ENCODE peak calls at places on chromosome 12, in seven cellular contexts. P is tibial artery, C is cardiac fibroblast, A is tibial nerve, J is IMR-90, M is pancreas, K is AG04450. Z is an unnamed sample.

GRCh38 chr12:115763982-115764621 is 513.4 kb downstream of the MED13L start:
- DNase-seq in P (no peak), C (no peak), A (no peak), J (no peak), M (no peak), K (no peak), Z (no peak)

GRCh38 chr12:132761911-132762583 is 415 bp upstream of the ANKLE2 start:
- DNase-seq in P (peak), C (peak), A (peak), J (peak), M (peak), K (no peak), Z (peak)

GRCh38 chr12:80770958-80771357 is 54.2 kb downstream of the MYF5 start:
- DNase-seq in P (no peak), C (no peak), A (no peak), J (no peak), M (no peak), K (no peak), Z (no peak)

GRCh38 chr12:92469837-92470236 is 233.0 kb upstream of the PLEKHG7 start:
- DNase-seq in P (no peak), C (peak), A (no peak), J (peak), M (no peak), K (no peak), Z (no peak)

GRCh38 chr12:53399896-53400295 is 19.9 kb downstream of the SP1 start:
- DNase-seq in P (no peak), C (no peak), A (no peak), J (no peak), M (no peak), K (no peak), Z (no peak)

GRCh38 chr12:115916910-115917668 is 360.4 kb downstream of the MED13L start:
- DNase-seq in P (peak), C (peak), A (peak), J (no peak), M (peak), K (no peak), Z (no peak)

GRCh38 chr12:4797096-4797495 is 76.9 kb downstream of the GALNT8 start:
- DNase-seq in P (no peak), C (no peak), A (no peak), J (no peak), M (no peak), K (no peak), Z (no peak)

GRCh38 chr12:99413751-99414150 is 233.8 kb upstream of the GARIN6 start:
- DNase-seq in P (no peak), C (no peak), A (no peak), J (no peak), M (no peak), K (no peak), Z (no peak)

GRCh38 chr12:87930033-87930432 is 99.2 kb downstream of the C12orf50 start:
- DNase-seq in P (no peak), C (peak), A (no peak), J (peak), M (no peak), K (peak), Z (no peak)

GRCh38 chr12:65434737-65435136 is 156.3 kb downstream of the MSRB3 start:
- DNase-seq in P (no peak), C (no peak), A (no peak), J (no peak), M (no peak), K (no peak), Z (no peak)

GRCh38 chr12:54217309-54217661 is 28.5 kb upstream of the SMUG1 start:
- DNase-seq in P (no peak), C (no peak), A (no peak), J (no peak), M (no peak), K (no peak), Z (no peak)

GRCh38 chr12:122282066-122282465 is 15.8 kb upstream of the VPS33A start:
- DNase-seq in P (no peak), C (peak), A (no peak), J (peak), M (no peak), K (peak), Z (peak)

GRCh38 chr12:1634590-1635191 is 5.7 kb downstream of the WNT5B start:
- DNase-seq in P (peak), C (peak), A (peak), J (peak), M (peak), K (peak), Z (no peak)

DNA sequence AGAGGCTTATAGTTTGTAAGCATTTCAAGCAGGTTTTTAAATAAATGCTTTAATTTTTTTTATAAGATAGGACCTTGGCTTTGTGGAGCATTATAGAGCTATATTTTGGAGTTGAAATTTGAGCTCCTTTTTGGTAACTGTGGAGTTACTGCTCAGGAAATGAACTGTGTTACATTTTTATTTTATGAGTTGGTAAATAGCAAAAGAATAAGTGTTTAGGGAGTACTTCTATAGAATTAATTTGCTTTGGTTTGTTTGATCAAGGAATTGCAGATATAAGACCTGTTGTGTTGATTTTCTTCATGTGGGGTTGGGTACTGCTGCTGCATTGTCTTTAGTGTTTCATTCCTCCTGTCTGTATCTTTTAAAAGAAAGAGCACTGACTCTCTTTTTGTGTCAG is 3.5 kb downstream of the ATP2A2 start:
- DNase-seq in P (no peak), C (no peak), A (no peak), J (no peak), M (no peak), K (no peak), Z (no peak)
- H3K4me3 ChIP-seq in P (peak), C (peak), A (no peak), J (peak), M (peak), K (peak), Z (peak)

DNA sequence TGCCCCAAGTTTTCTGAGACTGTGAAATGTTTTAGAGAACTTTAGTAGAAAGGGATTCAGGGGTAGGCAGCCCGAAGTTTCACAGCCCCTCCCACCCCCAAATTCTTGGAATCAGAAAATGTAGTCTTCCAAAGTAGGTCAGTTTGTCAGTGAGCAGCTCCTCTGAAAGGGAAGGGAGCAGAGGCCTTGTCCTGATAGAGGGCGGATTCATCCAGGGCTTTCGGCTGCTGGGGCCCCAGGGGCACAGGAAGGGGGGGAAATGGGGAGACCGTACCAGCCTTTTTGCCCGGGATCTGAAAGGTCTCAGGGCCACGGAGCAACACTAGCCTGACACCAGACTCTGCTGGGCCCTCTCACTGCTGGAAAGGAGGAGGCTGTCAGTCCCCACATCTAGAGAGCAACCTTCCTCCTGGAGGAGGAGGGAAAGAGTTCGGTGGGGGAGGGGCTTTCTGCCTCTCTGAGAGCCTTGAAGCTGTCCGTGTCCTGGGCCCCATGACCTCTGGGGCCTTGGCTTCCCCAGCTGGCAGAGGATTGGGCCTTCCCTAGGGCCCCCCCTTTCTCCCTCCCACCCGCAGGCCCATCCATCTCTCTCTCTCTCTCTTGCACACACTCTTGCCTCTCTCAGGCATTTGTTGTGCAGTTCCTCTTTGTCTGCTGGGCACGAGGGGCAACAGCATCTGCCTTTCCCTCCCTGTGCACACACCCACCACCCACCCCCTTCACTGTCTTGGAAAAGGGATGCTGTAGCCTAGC is at the start of gene IKZF4:
- DNase-seq in P (no peak), C (no peak), A (no peak), J (peak), M (no peak), K (no peak), Z (no peak)
- TF ChIP-seq CTCF in P (no peak), C (no peak), A (no peak), J (no peak), M (no peak), K (no peak), Z (no peak)

GRCh38 chr12:76531056-76531455 is 28.5 kb downstream of the OSBPL8 start:
- DNase-seq in P (no peak), C (no peak), A (no peak), J (no peak), M (no peak), K (no peak), Z (no peak)
- H3K4me3 ChIP-seq in P (no peak), C (no peak), A (no peak), J (no peak), M (no peak), K (no peak), Z (no peak)

GRCh38 chr12:2959508-2960431 is 573 bp downstream of the TEAD4 start:
- DNase-seq in P (peak), C (peak), A (peak), J (peak), M (peak), K (no peak), Z (no peak)
- TF ChIP-seq CTCF in P (no peak), C (no peak), A (no peak), J (no peak), M (no peak), K (no peak), Z (no peak)

DNA sequence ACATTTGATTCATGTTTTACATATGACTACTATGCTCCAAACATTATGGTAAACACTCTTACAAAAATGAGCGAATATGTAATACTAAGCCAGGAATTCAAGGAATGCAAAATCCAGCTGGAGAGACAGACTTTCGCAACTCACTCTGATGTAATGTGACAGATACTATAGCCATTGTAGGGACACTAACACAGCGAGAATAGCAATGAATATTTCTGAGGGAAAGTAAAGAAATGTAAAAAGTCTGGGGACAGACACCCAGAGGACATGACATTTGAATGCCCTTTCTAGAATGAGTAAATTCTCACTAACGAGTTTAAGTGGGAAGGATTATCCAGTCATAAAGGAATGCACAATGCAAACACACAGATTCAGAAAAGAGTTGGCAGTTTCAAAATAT is 121.9 kb downstream of the PIK3C2G start:
- DNase-seq in P (no peak), C (peak), A (no peak), J (peak), M (no peak), K (peak), Z (peak)
- H3K4me3 ChIP-seq in P (no peak), C (peak), A (no peak), J (no peak), M (no peak), K (peak), Z (peak)

DNA sequence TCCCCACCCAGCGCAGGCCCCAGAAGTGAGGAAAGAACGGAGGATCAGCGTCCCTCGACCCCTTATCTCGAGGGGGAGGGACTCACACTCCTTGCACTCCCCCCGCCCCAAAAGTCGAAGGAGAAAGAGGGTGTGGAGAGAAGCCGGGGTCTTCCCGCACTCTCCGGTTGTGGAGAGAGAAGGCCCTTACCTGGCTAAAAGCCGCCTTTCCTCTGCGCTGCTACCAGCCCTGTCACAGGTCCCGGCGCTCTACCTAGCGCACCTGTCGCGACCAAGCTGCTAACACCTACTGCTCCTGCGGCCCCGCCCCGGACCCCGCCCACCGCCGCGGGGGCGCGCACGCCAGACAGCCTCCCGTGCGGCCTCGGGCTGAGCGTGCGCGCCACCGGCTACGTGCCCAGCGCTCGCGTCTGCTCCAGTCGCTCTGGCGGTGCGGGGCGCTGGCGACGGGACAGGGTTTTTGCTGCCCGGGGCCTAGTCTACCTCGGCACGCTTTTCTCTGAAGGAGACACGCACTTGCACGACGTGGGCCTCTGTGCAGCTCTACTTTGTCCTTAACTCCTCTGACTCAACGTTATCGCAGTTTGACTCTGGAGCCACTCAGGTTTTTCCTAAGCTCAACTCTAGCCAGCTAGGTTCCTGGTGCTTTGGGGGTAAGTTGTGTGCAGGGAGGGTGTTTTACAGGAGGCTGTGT is at the start of gene LIMA1:
- DNase-seq in P (peak), C (peak), A (peak), J (peak), M (peak), K (peak), Z (no peak)
- TF ChIP-seq CTCF in P (peak), C (no peak), A (peak), J (no peak), M (no peak), K (peak), Z (peak)

GRCh38 chr12:94617101-94617500 is 33.3 kb downstream of the TMCC3 start:
- DNase-seq in P (no peak), C (no peak), A (no peak), J (no peak), M (no peak), K (no peak), Z (no peak)

GRCh38 chr12:94614288-94614721 is 36.1 kb downstream of the TMCC3 start:
- DNase-seq in P (no peak), C (no peak), A (no peak), J (no peak), M (no peak), K (no peak), Z (no peak)

GRCh38 chr12:94616217-94616729 is 34.1 kb downstream of the TMCC3 start:
- DNase-seq in P (no peak), C (no peak), A (no peak), J (no peak), M (no peak), K (no peak), Z (no peak)

GRCh38 chr12:94618995-94619695 is 31.2 kb downstream of the TMCC3 start:
- DNase-seq in P (no peak), C (peak), A (no peak), J (peak), M (no peak), K (peak), Z (peak)

GRCh38 chr12:94615284-94616216 is 34.8 kb downstream of the TMCC3 start:
- DNase-seq in P (no peak), C (peak), A (no peak), J (peak), M (peak), K (peak), Z (no peak)
- H3K4me3 ChIP-seq in P (no peak), C (no peak), A (peak), J (no peak), M (peak), K (no peak), Z (no peak)

DNA sequence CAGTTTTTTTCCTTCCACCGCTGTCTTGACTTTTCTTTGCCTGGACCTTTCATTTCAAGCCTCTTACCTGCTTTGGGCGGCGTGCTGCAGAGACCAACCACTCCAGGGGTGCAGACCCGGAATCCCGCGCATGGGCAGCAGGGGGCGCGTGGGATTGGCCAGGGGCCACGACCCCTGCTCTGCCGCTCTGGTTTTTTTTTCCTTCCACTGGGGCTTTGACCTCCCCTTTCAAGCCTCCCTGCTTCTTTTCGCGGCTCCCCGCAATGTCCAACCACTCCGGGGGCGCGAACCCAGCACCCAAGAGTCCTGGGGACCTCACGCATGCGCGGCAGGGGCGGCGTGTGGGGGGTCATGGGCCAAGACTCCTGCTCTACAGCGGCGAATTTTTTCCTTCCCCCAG is 325.1 kb downstream of the ALG10 start:
- DNase-seq in P (no peak), C (no peak), A (no peak), J (no peak), M (no peak), K (no peak), Z (no peak)
- TF ChIP-seq CTCF in P (no peak), C (no peak), A (no peak), J (no peak), M (no peak), K (no peak), Z (no peak)

Z was measured in AG04449.